ENCODE peak calls at places on chromosomes 1 and 21, in four cellular contexts. O, I, B and U are unnamed samples.

GRCh38 chr1:219940707-219941106 is 12.3 kb upstream of the SLC30A10 start:
- DNase-seq in O (no peak), B (no peak), I (no peak), U (no peak)

GRCh38 chr1:160911441-160911840 is 26.5 kb upstream of the ITLN1 start:
- DNase-seq in B (peak), O (no peak), I (peak), U (peak)

GRCh38 chr1:49364676-49365075 is 588.0 kb upstream of the BEND5 start:
- DNase-seq in O (no peak), B (peak), I (no peak), U (peak)

GRCh38 chr21:36450511-36450910 is 29.4 kb downstream of the CLDN14 start:
- DNase-seq in I (peak), B (no peak), O (no peak), U (no peak)

GRCh38 chr1:243851129-243851756 is 1.2 kb upstream of the AKT3 start:
- DNase-seq in I (peak), B (peak), O (no peak), U (no peak)

GRCh38 chr1:147494998-147495580 is 46.2 kb upstream of the BCL9 start:
- DNase-seq in O (peak), B (peak), I (peak), U (peak)

GRCh38 chr1:160874935-160875334 is 10.0 kb downstream of the ITLN1 start:
- DNase-seq in I (no peak), B (no peak), O (no peak), U (no peak)

GRCh38 chr1:150012611-150013010 is 2.1 kb upstream of the OTUD7B start:
- DNase-seq in O (no peak), I (peak), B (no peak), U (no peak)

GRCh38 chr1:90704817-90705216 is 12.3 kb downstream of the BARHL2 start:
- DNase-seq in O (no peak), I (no peak), B (no peak), U (no peak)

GRCh38 chr21:46210378-46211136 is 18.0 kb downstream of the LSS start:
- DNase-seq in O (no peak), I (no peak), B (no peak), U (peak)

GRCh38 chr21:43193088-43193650 is 24.4 kb downstream of the CRYAA start:
- DNase-seq in O (no peak), I (no peak), B (no peak), U (no peak)

GRCh38 chr21:33300701-33301631 is 23.8 kb upstream of the IFNAR1 start:
- DNase-seq in I (no peak), B (no peak), O (no peak), U (no peak)

GRCh38 chr1:94617139-94617805 is 75.7 kb upstream of the F3 start:
- DNase-seq in I (peak), O (no peak), B (peak), U (no peak)

GRCh38 chr1:23555949-23556640 is 3.2 kb downstream of the ID3 start:
- DNase-seq in O (no peak), I (peak), B (peak), U (peak)

GRCh38 chr1:217135987-217136894 is 413.0 kb upstream of the ESRRG start:
- DNase-seq in B (no peak), I (no peak), O (peak), U (peak)

GRCh38 chr1:26581287-26581651 is 51.7 kb downstream of the RPS6KA1 start:
- DNase-seq in I (no peak), O (no peak), B (no peak), U (no peak)

GRCh38 chr1:152957561-152957960 is 10.6 kb downstream of the SPRR5 start:
- DNase-seq in I (no peak), B (peak), O (no peak), U (no peak)

GRCh38 chr1:244035358-244035757 is 15.7 kb upstream of the ZBTB18 start:
- DNase-seq in O (no peak), B (peak), I (no peak), U (no peak)

GRCh38 chr1:64886877-64887276 is 79.5 kb downstream of the JAK1 start:
- DNase-seq in B (no peak), I (no peak), O (peak), U (no peak)

GRCh38 chr1:59701376-59701775 is 113.4 kb upstream of the HOOK1 start:
- DNase-seq in O (no peak), I (peak), B (no peak), U (no peak)

GRCh38 chr1:167687919-167688519 is 33.8 kb upstream of the MPZL1 start:
- DNase-seq in O (peak), I (peak), B (peak), U (peak)

GRCh38 chr1:2322593-2323295 is 68.6 kb downstream of the MORN1 start:
- DNase-seq in O (no peak), I (no peak), B (peak), U (no peak)

GRCh38 chr1:9108056-9108665 is 20.7 kb downstream of the GPR157 start:
- DNase-seq in O (no peak), I (no peak), B (no peak), U (no peak)

DNA sequence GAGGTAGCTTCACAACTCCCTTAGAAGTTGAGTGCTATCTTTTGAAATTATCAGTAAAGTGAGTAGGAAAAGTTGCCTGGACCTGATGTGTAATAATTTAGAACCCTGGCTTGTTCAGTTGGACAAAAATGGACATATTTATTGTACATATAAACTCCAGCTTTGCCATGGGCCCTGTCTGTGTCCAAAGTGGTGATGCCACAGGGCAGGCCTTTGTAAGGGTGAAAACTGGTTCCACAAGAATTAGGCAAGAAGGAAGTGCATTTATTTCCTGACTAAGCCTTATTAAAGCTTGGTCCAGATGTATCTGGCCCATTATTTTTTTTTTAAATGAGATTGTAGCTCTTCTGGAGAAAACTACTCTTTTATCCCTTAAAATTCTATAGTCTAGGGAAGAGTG is 47.9 kb downstream of the MACO1 start:
- DNase-seq in B (no peak), I (no peak), O (no peak), U (no peak)
- H4K8ac ChIP-seq in B (no peak), I (no peak), O (no peak), U (no peak)

DNA sequence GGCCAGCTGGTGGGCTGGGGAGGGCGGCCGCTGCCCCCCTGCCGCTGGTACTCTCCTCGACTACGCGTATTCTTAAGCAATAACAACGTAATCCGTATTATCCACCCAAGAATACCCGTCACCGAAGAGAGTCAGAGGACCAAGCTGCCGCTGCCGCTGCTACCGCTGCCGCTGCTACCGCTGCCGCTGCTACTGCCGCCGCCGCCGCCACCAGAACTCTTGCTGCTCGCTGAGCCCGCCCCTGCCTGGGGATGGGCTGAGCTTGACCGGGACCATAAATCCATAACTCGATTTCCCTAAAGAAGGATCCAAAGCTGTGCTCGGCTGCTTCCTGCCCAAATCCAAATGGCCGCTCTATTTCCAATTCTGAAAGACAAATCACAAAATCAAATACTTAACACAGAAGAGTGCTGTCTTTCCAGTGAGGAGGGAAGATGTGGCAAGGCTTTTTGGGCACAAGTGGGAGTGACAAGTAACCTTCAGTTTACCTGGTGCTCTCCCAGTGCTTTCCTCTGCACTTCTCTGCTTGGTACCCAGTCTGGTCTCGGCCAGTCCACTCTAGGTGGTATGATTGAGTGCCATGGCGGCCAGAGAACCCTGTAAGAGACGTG is 125.3 kb upstream of the DPYD start:
- DNase-seq in O (no peak), B (no peak), I (peak), U (peak)
- H3K4me3 ChIP-seq in O (peak), B (peak), I (peak), U (no peak)

GRCh38 chr1:25568834-25569598 is 25.6 kb downstream of the LDLRAP1 start:
- DNase-seq in O (no peak), B (no peak), I (peak), U (peak)
- H4K8ac ChIP-seq in O (no peak), B (peak), I (peak), U (no peak)

GRCh38 chr1:204285438-204286322 is 71.9 kb upstream of the GOLT1A start:
- DNase-seq in O (no peak), B (no peak), I (no peak), U (peak)

GRCh38 chr1:204286841-204287387 is 72.8 kb downstream of the PLEKHA6 start:
- DNase-seq in I (no peak), B (peak), O (no peak), U (peak)

GRCh38 chr1:204288061-204288588 is 71.6 kb downstream of the PLEKHA6 start:
- DNase-seq in B (no peak), I (no peak), O (no peak), U (peak)

GRCh38 chr1:204286323-204286714 is 72.5 kb upstream of the GOLT1A start:
- DNase-seq in I (no peak), O (no peak), B (no peak), U (no peak)

DNA sequence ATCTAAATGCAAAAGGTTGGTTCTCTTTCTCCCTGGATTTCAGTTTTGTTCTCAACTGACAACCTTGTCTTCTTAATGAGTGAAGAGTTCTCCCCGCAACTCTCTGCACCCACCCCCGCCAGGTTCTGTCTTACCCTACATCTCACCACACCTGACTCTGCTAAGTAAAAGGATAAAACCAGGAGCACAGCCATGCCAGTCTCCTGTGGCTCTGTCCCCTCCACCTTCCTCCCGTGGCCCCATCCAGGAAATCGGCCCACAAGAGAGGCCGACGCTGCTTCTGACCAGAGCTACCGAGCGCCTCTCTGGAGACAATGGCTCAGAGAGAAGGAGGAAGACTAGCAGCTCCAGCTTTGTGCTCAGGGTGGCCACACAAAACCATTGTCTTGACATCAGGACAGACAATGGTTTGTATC is 72.3 kb downstream of the PLEKHA6 start:
- DNase-seq in O (no peak), I (no peak), B (no peak), U (peak)
- H3K4me3 ChIP-seq in O (no peak), I (no peak), B (no peak), U (no peak)

DNA sequence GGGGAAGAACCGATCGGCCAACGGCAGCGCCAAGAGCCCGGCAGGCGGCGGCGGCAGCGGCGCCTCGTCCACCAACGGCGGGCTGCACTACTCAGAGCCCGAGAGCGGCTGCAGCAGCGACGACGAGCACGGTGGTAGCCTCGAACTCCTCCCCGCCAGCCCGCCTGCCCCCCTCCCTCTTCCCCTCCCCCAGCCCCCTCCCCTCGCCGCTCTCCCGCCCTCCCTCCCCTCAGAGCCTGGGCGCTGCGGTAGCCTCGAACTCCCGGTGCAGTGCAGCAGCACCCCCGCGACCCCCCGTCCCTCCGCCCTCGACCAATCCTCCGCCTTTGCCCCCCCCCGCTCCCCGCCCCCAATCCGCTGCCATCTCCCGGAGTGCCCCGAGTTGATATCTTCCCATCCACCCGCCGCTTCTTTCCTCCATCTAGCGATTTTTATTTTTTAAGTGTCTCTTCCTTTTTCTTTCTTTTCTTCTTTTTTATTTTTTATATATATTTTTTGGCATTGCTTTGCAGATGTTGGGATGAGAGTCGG is 495 bp downstream of the RCOR3 start:
- DNase-seq in I (no peak), B (no peak), O (no peak), U (no peak)
- H4K8ac ChIP-seq in I (peak), B (peak), O (no peak), U (no peak)

DNA sequence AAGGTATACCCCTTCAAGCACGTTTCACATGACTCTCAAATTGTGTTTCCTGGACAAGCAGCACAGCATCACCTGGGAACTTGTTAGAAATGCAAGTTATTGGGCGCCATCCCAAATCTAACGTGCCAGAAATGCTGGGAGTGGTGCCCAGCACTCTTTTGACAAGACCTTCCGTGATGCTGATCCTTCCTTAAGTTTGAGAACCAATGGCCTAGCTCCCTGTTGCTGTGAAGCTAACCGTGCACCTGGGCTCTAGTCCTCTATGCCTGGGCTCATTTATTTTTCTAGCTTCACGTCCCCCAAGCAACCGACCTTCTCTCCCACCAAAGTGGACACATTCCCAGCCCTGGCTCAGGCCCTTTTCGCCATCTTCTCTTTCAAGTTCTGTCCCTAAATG is 4.3 kb downstream of the BEST4 start:
- DNase-seq in I (no peak), O (no peak), B (no peak), U (no peak)
- H3K4me3 ChIP-seq in I (no peak), O (no peak), B (peak), U (peak)

DNA sequence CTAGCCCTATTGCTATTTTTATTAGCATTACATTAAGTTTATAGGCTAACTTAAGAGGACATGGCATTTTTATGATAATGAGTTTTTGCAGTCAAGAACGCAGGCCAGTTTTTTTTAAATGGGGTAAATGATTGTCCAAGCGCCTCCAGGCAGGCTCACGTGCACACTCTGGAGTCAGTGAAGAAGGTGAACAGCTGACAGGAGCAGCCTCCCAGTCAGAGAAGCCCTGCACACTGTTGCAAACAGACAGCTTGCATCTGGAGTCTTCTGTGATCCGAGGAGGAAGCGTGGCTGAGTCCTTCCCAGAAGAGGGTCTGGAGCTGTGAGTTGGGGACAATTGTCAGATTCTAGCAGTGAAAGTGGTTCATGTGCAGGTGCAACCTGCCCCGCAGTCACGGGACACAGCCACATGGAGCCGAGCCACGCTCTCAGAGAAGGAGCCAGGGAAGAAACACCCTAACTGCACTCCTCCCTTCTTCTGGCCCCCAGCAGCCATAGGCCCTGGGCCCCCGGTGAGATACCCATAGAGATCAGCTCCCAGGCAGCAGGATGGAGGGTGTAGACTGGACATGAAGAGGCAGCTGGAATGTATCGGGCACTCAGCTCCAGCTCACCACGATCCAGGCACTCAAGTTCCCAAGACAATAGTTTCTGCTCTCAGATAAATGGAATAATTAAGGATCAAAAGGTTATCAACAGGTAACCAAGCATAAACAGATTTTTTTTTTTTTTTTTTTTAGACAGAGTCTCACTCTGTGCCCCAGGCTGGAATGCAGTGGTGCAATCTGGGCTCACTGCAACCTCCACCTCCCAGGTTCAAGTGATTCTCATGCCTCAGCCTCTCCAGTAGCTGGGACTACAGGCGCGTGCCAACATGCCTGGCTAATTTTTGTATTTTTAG is 26.4 kb downstream of the CAPN2 start:
- DNase-seq in O (no peak), B (peak), I (no peak), U (no peak)
- H4K8ac ChIP-seq in O (no peak), B (peak), I (no peak), U (no peak)

DNA sequence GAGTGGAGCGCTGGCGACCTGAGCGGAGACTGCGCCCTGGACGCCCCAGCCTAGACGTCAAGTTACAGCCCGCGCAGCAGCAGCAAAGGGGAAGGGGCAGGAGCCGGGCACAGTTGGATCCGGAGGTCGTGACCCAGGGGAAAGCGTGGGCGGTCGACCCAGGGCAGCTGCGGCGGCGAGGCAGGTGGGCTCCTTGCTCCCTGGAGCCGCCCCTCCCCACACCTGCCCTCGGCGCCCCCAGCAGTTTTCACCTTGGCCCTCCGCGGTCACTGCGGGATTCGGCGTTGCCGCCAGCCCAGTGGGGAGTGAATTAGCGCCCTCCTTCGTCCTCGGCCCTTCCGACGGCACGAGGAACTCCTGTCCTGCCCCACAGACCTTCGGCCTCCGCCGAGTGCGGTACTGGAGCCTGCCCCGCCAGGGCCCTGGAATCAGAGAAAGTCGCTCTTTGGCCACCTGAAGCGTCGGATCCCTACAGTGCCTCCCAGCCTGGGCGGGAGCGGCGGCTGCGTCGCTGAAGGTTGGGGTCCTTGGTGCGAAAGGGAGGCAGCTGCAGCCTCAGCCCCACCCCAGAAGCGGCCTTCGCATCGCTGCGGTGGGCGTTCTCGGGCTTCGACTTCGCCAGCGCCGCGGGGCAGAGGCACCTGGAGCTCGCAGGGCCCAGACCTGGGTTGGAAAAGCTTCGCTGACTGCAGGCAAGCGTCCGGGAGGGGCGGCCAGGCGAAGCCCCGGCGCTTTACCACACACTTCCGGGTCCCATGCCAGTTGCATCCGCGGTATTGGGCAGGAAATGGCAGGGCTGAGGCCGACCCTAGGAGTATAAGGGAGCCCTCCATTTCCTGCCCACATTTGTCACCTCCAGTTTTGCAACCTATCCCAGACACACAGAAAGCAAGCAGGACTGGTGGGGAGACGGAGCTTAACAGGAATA is 4.2 kb downstream of the TFAP2E start:
- DNase-seq in I (no peak), B (no peak), O (no peak), U (peak)
- H3K4me3 ChIP-seq in I (no peak), B (peak), O (no peak), U (peak)

GRCh38 chr1:29416825-29417557 is 180.7 kb downstream of the PTPRU start:
- DNase-seq in I (no peak), B (no peak), O (no peak), U (no peak)
- H4K8ac ChIP-seq in I (no peak), B (no peak), O (no peak), U (no peak)

DNA sequence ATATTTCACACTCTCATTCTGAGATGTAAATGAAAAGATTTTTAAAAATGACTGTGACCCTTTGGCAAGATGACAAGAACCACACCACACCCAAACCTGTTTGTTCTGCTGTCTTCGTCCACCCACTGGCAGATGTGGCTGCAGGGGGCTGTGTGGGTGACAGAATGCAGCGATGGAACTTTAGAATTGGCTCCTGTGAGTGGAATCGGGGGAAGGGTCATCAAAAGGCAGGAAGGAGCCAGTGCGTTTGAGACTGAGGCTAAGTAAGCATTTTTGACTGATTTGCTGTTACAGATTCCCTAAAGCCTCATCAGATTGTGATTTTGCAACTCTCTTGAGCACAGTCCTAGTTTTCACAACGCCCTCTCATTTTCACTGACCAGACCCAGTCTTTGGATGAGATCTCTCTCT is 111.2 kb upstream of the ADGRL2 start:
- DNase-seq in B (peak), O (no peak), I (peak), U (peak)
- H3K4me3 ChIP-seq in B (no peak), O (no peak), I (no peak), U (no peak)